ENCODE peak calls at places on chromosomes 1 and 21, in five cellular contexts. M is BE2C, T is cardiac muscle cell, W is endothelial cell, G is endodermal cell. X is an unnamed sample.
A peak's percentile ranks its signal among the peaks of the same experiment; 100 is the strongest.

GRCh38 chr21:32921632-32922230 is 104.0 kb upstream of the OLIG2 start:
- DNase-seq in G (peak; percentile 86), T (no peak), M (peak; percentile 59), W (peak; percentile 48), X (no peak)

GRCh38 chr1:58013237-58013636 is 533.3 kb downstream of the OMA1 start:
- DNase-seq in T (no peak), W (peak; percentile 16), M (no peak), G (peak; percentile 63), X (no peak)

GRCh38 chr21:38852278-38852677 is 46.5 kb downstream of the ETS2 start:
- DNase-seq in G (no peak), T (no peak), W (no peak), M (no peak), X (no peak)

GRCh38 chr1:21703318-21703963 is 34.3 kb upstream of the RAP1GAP start:
- DNase-seq in G (no peak), M (no peak), T (peak; percentile 30), W (peak; percentile 7), X (peak; percentile 14)

GRCh38 chr1:110630770-110631663 is 24.9 kb upstream of the KCNA2 start:
- DNase-seq in M (peak; percentile 82), G (peak; percentile 94), T (peak; percentile 79), W (peak; percentile 86), X (peak; percentile 67)

GRCh38 chr1:111912116-111912515 is 77.4 kb downstream of the KCND3 start:
- DNase-seq in G (no peak), M (no peak), W (no peak), T (no peak), X (no peak)

GRCh38 chr21:25139390-25139789 is 467.9 kb downstream of the MRPL39 start:
- DNase-seq in T (no peak), W (no peak), G (no peak), M (no peak), X (no peak)

GRCh38 chr1:199685369-199685768 is 342.1 kb upstream of the NR5A2 start:
- DNase-seq in W (no peak), M (no peak), T (no peak), G (no peak), X (no peak)

GRCh38 chr1:171434717-171435346 is 50.5 kb upstream of the PRRC2C start:
- DNase-seq in M (no peak), G (no peak), W (no peak), T (no peak), X (no peak)

GRCh38 chr1:202004711-202005110 is 5.7 kb upstream of the ELF3 start:
- DNase-seq in W (no peak), M (no peak), G (no peak), T (no peak), X (no peak)

GRCh38 chr1:31356427-31356826 is 16.4 kb downstream of the FABP3 start:
- DNase-seq in T (no peak), M (no peak), W (no peak), G (no peak), X (no peak)

GRCh38 chr1:53210954-53211353 is 9.5 kb downstream of the CZIB start:
- DNase-seq in G (no peak), M (no peak), T (no peak), W (no peak), X (no peak)

GRCh38 chr1:109201123-109201703 is 12.5 kb upstream of the SARS1 start:
- DNase-seq in M (peak; percentile 71), G (peak; percentile 90), W (peak; percentile 45), T (peak; percentile 57), X (peak; percentile 63)
- TF ChIP-seq CTCF in M (peak; percentile 78), G (peak; percentile 86), W (peak; percentile 45), T (peak; percentile 70), X (peak; percentile 47)

DNA sequence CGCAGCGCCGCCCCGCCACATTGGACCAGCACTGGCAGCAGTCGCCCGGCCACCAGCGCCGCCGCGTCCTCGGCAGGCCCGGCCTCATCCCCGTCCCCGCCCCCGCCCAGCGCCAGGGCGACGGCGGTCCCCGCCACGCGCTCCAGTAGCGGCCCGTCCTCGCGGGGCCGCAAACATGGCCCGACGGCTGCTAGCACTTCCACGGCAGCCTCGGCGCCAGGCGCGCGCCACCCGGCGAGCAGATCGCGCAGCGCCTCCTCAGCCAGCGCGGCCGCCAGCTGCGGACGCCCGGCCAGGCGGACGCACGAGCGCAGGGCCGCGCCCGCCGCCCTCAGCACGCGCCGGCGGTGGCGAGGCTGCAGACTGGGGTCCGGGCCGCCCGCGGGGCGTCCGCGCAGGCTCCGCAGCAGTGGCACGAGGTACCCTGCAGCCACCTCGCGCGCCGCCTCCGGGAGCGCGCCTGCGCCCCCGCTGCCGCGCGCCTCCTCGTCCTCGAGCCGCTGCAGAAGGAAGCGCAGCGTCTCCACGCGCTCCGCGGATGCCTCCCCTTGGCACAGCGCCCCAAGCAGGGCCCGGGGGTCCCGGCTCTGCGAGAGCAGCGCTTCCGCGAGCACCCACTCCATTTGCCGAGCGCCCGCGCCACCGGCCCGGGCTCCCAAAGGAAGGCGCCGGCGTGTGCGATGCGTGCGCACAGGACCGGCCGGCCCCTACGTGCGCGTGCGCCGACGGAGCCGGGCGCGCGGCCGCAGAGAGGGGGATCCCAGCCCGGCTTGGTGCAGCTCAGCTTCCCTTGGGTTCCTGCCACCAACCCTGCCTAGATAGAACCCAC is at the start of gene TARBP1:
- DNase-seq in M (peak; percentile 89), W (peak; percentile 77), T (peak; percentile 87), G (peak; percentile 88), X (peak; percentile 90)
- TF ChIP-seq CTCF in M (peak; percentile 15), W (no peak), T (no peak), G (no peak), X (peak; percentile 45)

GRCh38 chr1:70314706-70315304 is 39.7 kb downstream of the ANKRD13C start:
- DNase-seq in W (no peak), T (no peak), M (no peak), G (no peak), X (no peak)
- TF ChIP-seq CTCF in W (no peak), T (no peak), M (no peak), G (peak; percentile 62), X (no peak)

GRCh38 chr1:168086438-168086837 is 50.3 kb downstream of the GPR161 start:
- DNase-seq in T (no peak), G (no peak), W (no peak), M (no peak), X (no peak)
- TF ChIP-seq CTCF in T (no peak), G (peak; percentile 41), W (no peak), M (no peak), X (no peak)

GRCh38 chr1:3524571-3525203 is 70.2 kb downstream of the ARHGEF16 start:
- DNase-seq in T (no peak), M (no peak), G (no peak), W (no peak), X (no peak)
- TF ChIP-seq CTCF in T (no peak), M (no peak), G (peak; percentile 27), W (no peak), X (no peak)